ENCODE peak calls at places on chromosomes 7 and 10, in ten cellular contexts. A is stimulated activated CD8-positive, alpha-beta memory T cell treated with anti-CD3 and anti-CD28 coated beads, Interleukin-7, amount 100 ng/mL, for 1 hour; J is BE2C; R is GM13977; Q is GM12878; X is NCI-H2029; Z is fibroblast of the conjunctiva; Y is AG04450; N is DMS53; P is left kidney. W is an unnamed sample.

GRCh38 chr7:102220929-102221850 is 65.5 kb upstream of the SH2B2 start:
- DNase-seq in A (no peak), J (no peak), R (no peak), Q (no peak), X (no peak), Z (no peak), Y (peak), N (no peak), P (peak), W (no peak)

GRCh38 chr7:139629392-139630082 is 106.1 kb downstream of the CLEC2L start:
- DNase-seq in A (no peak), J (no peak), R (no peak), Q (no peak), X (no peak), Z (no peak), Y (no peak), N (no peak), P (no peak), W (no peak)

GRCh38 chr10:451856-452255 is 237.6 kb downstream of the DIP2C start:
- DNase-seq in A (no peak), J (no peak), R (no peak), Q (no peak), X (no peak), Z (no peak), Y (no peak), N (no peak), P (peak), W (no peak)

GRCh38 chr7:115009736-115010435 is 88.0 kb downstream of the MDFIC start:
- DNase-seq in A (no peak), J (no peak), R (no peak), Q (no peak), X (no peak), Z (peak), Y (no peak), N (no peak), P (no peak), W (no peak)

GRCh38 chr10:3173173-3173878 is 744 bp upstream of the PITRM1 start:
- DNase-seq in A (no peak), J (no peak), R (no peak), Q (no peak), X (peak), Z (no peak), Y (no peak), N (peak), P (no peak), W (peak)

GRCh38 chr10:30098624-30099023 is 39.2 kb upstream of the JCAD start:
- DNase-seq in A (no peak), J (no peak), R (no peak), Q (no peak), X (no peak), Z (peak), Y (peak), N (no peak), P (no peak), W (no peak)

GRCh38 chr7:7912937-7913336 is 55.7 kb upstream of the GLCCI1 start:
- DNase-seq in A (no peak), J (no peak), R (no peak), Q (no peak), X (no peak), Z (no peak), Y (no peak), N (no peak), P (no peak), W (no peak)

GRCh38 chr7:7653568-7654187 is 13.1 kb downstream of the UMAD1 start:
- DNase-seq in A (no peak), J (peak), R (no peak), Q (peak), X (no peak), Z (no peak), Y (no peak), N (peak), P (peak), W (peak)

GRCh38 chr10:84665211-84665610 is 336.8 kb downstream of the CCSER2 start:
- DNase-seq in A (no peak), J (no peak), R (no peak), Q (no peak), X (no peak), Z (no peak), Y (no peak), N (no peak), P (no peak), W (no peak)

GRCh38 chr7:52639981-52640380 is 395.5 kb upstream of the POM121L12 start:
- DNase-seq in A (no peak), J (no peak), R (no peak), Q (no peak), X (no peak), Z (no peak), Y (no peak), N (no peak), P (no peak), W (no peak)

GRCh38 chr7:26202019-26202985 is 757 bp downstream of the CBX3 start:
- DNase-seq in A (peak), J (peak), R (peak), Q (no peak), X (no peak), Z (no peak), Y (no peak), N (peak), P (peak), W (peak)

GRCh38 chr7:148492157-148492860 is 98.3 kb upstream of the C7orf33 start:
- DNase-seq in A (no peak), J (no peak), R (no peak), Q (no peak), X (no peak), Z (no peak), Y (no peak), N (peak), P (no peak), W (no peak)

GRCh38 chr7:131212114-131212513 is 115.6 kb upstream of the MKLN1 start:
- DNase-seq in A (no peak), J (no peak), R (no peak), Q (no peak), X (no peak), Z (no peak), Y (no peak), N (no peak), P (peak), W (no peak)

GRCh38 chr10:63885159-63885558 is 364.0 kb downstream of the REEP3 start:
- DNase-seq in A (no peak), J (no peak), R (no peak), Q (no peak), X (no peak), Z (no peak), Y (no peak), N (no peak), P (no peak), W (no peak)

GRCh38 chr10:116268976-116269375 is 4.0 kb downstream of the GFRA1 start:
- DNase-seq in A (no peak), J (no peak), R (no peak), Q (no peak), X (no peak), Z (no peak), Y (no peak), N (peak), P (peak), W (no peak)

GRCh38 chr7:99308461-99309074 is 17.1 kb upstream of the ARPC1A start:
- DNase-seq in A (no peak), J (no peak), R (no peak), Q (no peak), X (no peak), Z (no peak), Y (no peak), N (no peak), P (no peak), W (no peak)

GRCh38 chr10:125538947-125539649 is 143.9 kb downstream of the TEX36 start:
- DNase-seq in A (no peak), J (no peak), R (no peak), Q (no peak), X (peak), Z (no peak), Y (no peak), N (peak), P (peak), W (no peak)

GRCh38 chr7:43701502-43701859 is 27.8 kb downstream of the COA1 start:
- DNase-seq in A (no peak), J (no peak), R (no peak), Q (no peak), X (no peak), Z (no peak), Y (no peak), N (no peak), P (no peak), W (no peak)

GRCh38 chr7:75931676-75932075 is 16.7 kb downstream of the POR start:
- DNase-seq in A (no peak), J (no peak), R (no peak), Q (no peak), X (peak), Z (no peak), Y (no peak), N (peak), P (peak), W (no peak)

GRCh38 chr7:110386914-110387313 is 704.0 kb upstream of the LRRN3 start:
- DNase-seq in A (no peak), J (no peak), R (no peak), Q (no peak), X (no peak), Z (no peak), Y (peak), N (peak), P (peak), W (no peak)

GRCh38 chr10:59176241-59177030 is at the start of gene PHYHIPL:
- DNase-seq in A (no peak), J (peak), R (peak), Q (no peak), X (peak), Z (no peak), Y (no peak), N (peak), P (peak), W (peak)